ENCODE peak calls at places on chromosomes 6 and 20, in nine cellular contexts. H is germinal center; X is neural progenitor cell; O is gastrocnemius medialis; C is stimulated activated CD4-positive, alpha-beta T cell treated with anti-CD3 and anti-CD28 coated beads, Interleukin-15, amount 100 ng/mL, for 1 hour; S is activated CD4-positive, CD25-positive, alpha-beta regulatory T cell treated with anti-CD3 and anti-CD28 coated beads, Interleukin-2, amount 50 U/mL, for 72 hours; U is activated CD4-positive, alpha-beta T cell treated with anti-CD3 and anti-CD28 coated beads for 24 hours; G is heart right ventricle; D is anterior cingulate cortex. L is an unnamed sample.

GRCh38 chr6:134623391-134623790 is 305.5 kb upstream of the SGK1 start:
- DNase-seq in H (no peak), S (no peak), X (no peak), G (no peak), D (no peak), C (no peak), U (no peak), O (no peak), L (no peak)

GRCh38 chr6:26309731-26310142 is 55.3 kb upstream of the BTN3A2 start:
- DNase-seq in C (no peak), S (no peak), X (no peak), D (no peak), O (no peak), U (no peak), H (no peak), G (no peak), L (no peak)

GRCh38 chr6:106894978-106895702 is 79.4 kb downstream of the CD24 start:
- DNase-seq in U (no peak), S (no peak), G (no peak), D (no peak), H (no peak), O (no peak), X (no peak), C (no peak), L (no peak)

GRCh38 chr6:49326337-49326736 is 136.7 kb downstream of the MMUT start:
- DNase-seq in D (no peak), X (no peak), G (no peak), U (no peak), C (no peak), H (no peak), O (no peak), S (no peak), L (no peak)

GRCh38 chr6:100506651-100507050 is 41.9 kb upstream of the SIM1 start:
- DNase-seq in D (no peak), S (no peak), G (no peak), X (no peak), U (no peak), O (no peak), H (no peak), C (no peak), L (no peak)

GRCh38 chr20:5822569-5822968 is 72.4 kb downstream of the SHLD1 start:
- DNase-seq in O (no peak), X (no peak), H (no peak), C (no peak), S (no peak), U (no peak), G (no peak), D (no peak), L (no peak)

GRCh38 chr20:32570401-32571190 is 14.5 kb downstream of the NOL4L start:
- DNase-seq in U (no peak), H (no peak), G (no peak), S (no peak), C (no peak), O (no peak), D (no peak), X (no peak), L (no peak)

GRCh38 chr20:46040902-46041535 is 12.0 kb downstream of the SLC12A5 start:
- DNase-seq in O (no peak), S (peak), D (no peak), H (peak), X (peak), C (peak), U (no peak), G (peak), L (no peak)

GRCh38 chr6:17091122-17091521 is 10.7 kb upstream of the STMND1 start:
- DNase-seq in S (no peak), C (no peak), U (no peak), G (no peak), O (no peak), D (no peak), X (peak), H (no peak), L (no peak)

GRCh38 chr20:3923818-3924217 is 34.6 kb downstream of the PANK2 start:
- DNase-seq in G (no peak), X (no peak), O (no peak), H (no peak), D (no peak), S (no peak), U (no peak), C (no peak), L (no peak)

GRCh38 chr20:3661060-3661820 is 2.0 kb downstream of the GFRA4 start:
- DNase-seq in O (no peak), D (no peak), H (no peak), G (no peak), X (no peak), S (no peak), C (no peak), U (no peak), L (peak)

GRCh38 chr6:147106759-147107401 is 97.3 kb upstream of the STXBP5 start:
- DNase-seq in U (no peak), D (no peak), G (no peak), O (no peak), C (no peak), S (no peak), H (no peak), X (no peak), L (no peak)

GRCh38 chr6:40346241-40346640 is 240.9 kb downstream of the LRFN2 start:
- DNase-seq in G (no peak), C (no peak), D (no peak), O (no peak), X (no peak), S (no peak), U (no peak), H (no peak), L (peak)

GRCh38 chr20:36613974-36614373 is 8.4 kb downstream of the RAB5IF start:
- DNase-seq in D (no peak), G (no peak), X (no peak), S (no peak), H (no peak), U (no peak), C (no peak), O (no peak), L (no peak)

GRCh38 chr20:32626407-32626806 is 41.3 kb upstream of the NOL4L start:
- DNase-seq in X (no peak), U (no peak), G (no peak), S (no peak), H (no peak), C (no peak), O (no peak), D (no peak), L (no peak)

GRCh38 chr20:31716351-31716750 is 6.3 kb downstream of the BCL2L1 start:
- DNase-seq in H (no peak), O (no peak), D (no peak), C (no peak), U (no peak), X (no peak), S (no peak), G (no peak), L (no peak)

GRCh38 chr6:114785235-114786127 is 442.7 kb upstream of the HS3ST5 start:
- DNase-seq in H (no peak), S (no peak), C (no peak), O (no peak), U (no peak), D (no peak), X (no peak), G (no peak), L (no peak)

GRCh38 chr20:3777726-3778629 is 3.3 kb downstream of the SPEF1 start:
- DNase-seq in H (peak), X (peak), S (peak), G (peak), C (peak), O (no peak), U (no peak), D (no peak), L (no peak)

GRCh38 chr20:57372581-57373350 is 18.4 kb upstream of the RBM38 start:
- DNase-seq in S (no peak), X (no peak), O (no peak), D (no peak), U (no peak), G (no peak), C (no peak), H (no peak), L (no peak)

GRCh38 chr6:2853766-2854393 is 12.2 kb upstream of the SERPINB1 start:
- DNase-seq in O (no peak), X (peak), S (peak), G (no peak), U (peak), H (peak), C (peak), D (no peak), L (no peak)

GRCh38 chr6:106568518-106568917 is 60.8 kb downstream of the RTN4IP1 start:
- DNase-seq in U (no peak), S (no peak), O (no peak), D (no peak), C (no peak), H (no peak), X (no peak), G (no peak), L (no peak)

GRCh38 chr20:57266251-57267157 is at the start of gene BMP7:
- DNase-seq in U (no peak), C (no peak), D (peak), S (no peak), X (peak), H (peak), O (no peak), G (peak), L (no peak)

GRCh38 chr20:14902432-14903089 is 565.1 kb upstream of the FLRT3 start:
- DNase-seq in O (no peak), D (no peak), U (no peak), G (no peak), S (no peak), H (no peak), X (no peak), C (no peak), L (no peak)

GRCh38 chr6:85041376-85041775 is 277.0 kb upstream of the TBX18 start:
- DNase-seq in U (no peak), S (no peak), H (no peak), C (no peak), O (no peak), X (no peak), G (no peak), D (no peak), L (no peak)

GRCh38 chr6:107716688-107717089 is 107.4 kb downstream of the SCML4 start:
- DNase-seq in D (no peak), C (peak), H (peak), G (no peak), S (peak), X (no peak), O (no peak), U (peak), L (no peak)

GRCh38 chr20:59673288-59673997 is 69.1 kb downstream of the PHACTR3 start:
- DNase-seq in X (no peak), G (no peak), C (no peak), D (no peak), O (no peak), H (no peak), U (no peak), S (no peak), L (no peak)

GRCh38 chr20:54649511-54649962 is 174.1 kb downstream of the DOK5 start:
- DNase-seq in D (peak), U (peak), O (peak), G (peak), X (peak), S (peak), H (peak), C (peak), L (peak)

GRCh38 chr6:42979523-42980177 is 669 bp upstream of the PEX6 start:
- DNase-seq in G (no peak), S (no peak), X (no peak), C (no peak), O (no peak), D (no peak), H (peak), U (no peak), L (no peak)

GRCh38 chr20:46998497-46999190 is 104.0 kb downstream of the EYA2 start:
- DNase-seq in X (no peak), O (no peak), G (no peak), S (no peak), H (no peak), U (no peak), D (no peak), C (no peak), L (no peak)

GRCh38 chr6:324116-324728 is 31.9 kb downstream of the DUSP22 start:
- DNase-seq in O (no peak), H (no peak), U (no peak), D (no peak), X (no peak), G (no peak), C (no peak), S (peak), L (no peak)

GRCh38 chr6:52019092-52019491 is 68.3 kb downstream of the PKHD1 start:
- DNase-seq in D (no peak), X (no peak), O (no peak), C (no peak), G (no peak), S (no peak), H (no peak), U (no peak), L (no peak)

GRCh38 chr20:1332749-1333300 is 3.9 kb upstream of the SDCBP2 start:
- DNase-seq in U (no peak), S (no peak), X (no peak), C (no peak), H (no peak), O (no peak), G (no peak), D (no peak), L (peak)

GRCh38 chr6:95352064-95352463 is 225.3 kb upstream of the MANEA start:
- DNase-seq in S (no peak), X (no peak), H (no peak), C (no peak), G (no peak), D (no peak), O (no peak), U (no peak), L (no peak)

GRCh38 chr20:12882832-12883506 is 125.8 kb upstream of the SPTLC3 start:
- DNase-seq in O (no peak), D (no peak), U (no peak), C (no peak), H (no peak), G (no peak), S (no peak), X (no peak), L (no peak)

GRCh38 chr6:31713991-31714684 is 1.0 kb upstream of the LY6G6D start:
- DNase-seq in O (no peak), D (no peak), S (no peak), U (no peak), C (no peak), X (peak), H (no peak), G (no peak), L (no peak)